ENCODE peak calls at places on chromosomes 11 and 22, in six cellular contexts. One of them, this sample, is unnamed.

GRCh38 chr11:27291302-27291889 is 71.6 kb downstream of the CCDC34 start:
- DNase-seq in HCT116: peak; percentile 15
- DNase-seq in esophagus squamous epithelium: no peak
- DNase-seq in right lobe of liver: no peak
- DNase-seq in stomach: peak; percentile 55
- DNase-seq in body of pancreas: peak; percentile 29
- DNase-seq in this sample: no peak

GRCh38 chr11:27471588-27472397 is 797 bp downstream of the LGR4 start:
- DNase-seq in HCT116: no peak
- DNase-seq in esophagus squamous epithelium: no peak
- DNase-seq in right lobe of liver: peak; percentile 51
- DNase-seq in stomach: peak; percentile 49
- DNase-seq in body of pancreas: peak; percentile 59
- DNase-seq in this sample: peak; percentile 35

GRCh38 chr11:34585870-34586654 is 34.8 kb upstream of the EHF start:
- DNase-seq in HCT116: peak; percentile 56
- DNase-seq in esophagus squamous epithelium: no peak
- DNase-seq in right lobe of liver: no peak
- DNase-seq in stomach: no peak
- DNase-seq in body of pancreas: no peak
- DNase-seq in this sample: peak; percentile 44

GRCh38 chr22:41862530-41863266 is 29.8 kb downstream of the SREBF2 start:
- DNase-seq in HCT116: no peak
- DNase-seq in esophagus squamous epithelium: no peak
- DNase-seq in right lobe of liver: no peak
- DNase-seq in stomach: no peak
- DNase-seq in body of pancreas: no peak
- DNase-seq in this sample: no peak

GRCh38 chr22:36636916-36637315 is 66.6 kb downstream of the CACNG2 start:
- DNase-seq in HCT116: no peak
- DNase-seq in esophagus squamous epithelium: no peak
- DNase-seq in right lobe of liver: no peak
- DNase-seq in stomach: no peak
- DNase-seq in body of pancreas: no peak
- DNase-seq in this sample: no peak

GRCh38 chr11:124798991-124799383 is 1.2 kb downstream of the MSANTD2 start:
- DNase-seq in HCT116: no peak
- DNase-seq in esophagus squamous epithelium: no peak
- DNase-seq in right lobe of liver: no peak
- DNase-seq in stomach: no peak
- DNase-seq in body of pancreas: no peak
- DNase-seq in this sample: no peak

GRCh38 chr11:45264839-45265515 is 21.2 kb downstream of the SYT13 start:
- DNase-seq in HCT116: no peak
- DNase-seq in esophagus squamous epithelium: no peak
- DNase-seq in right lobe of liver: no peak
- DNase-seq in stomach: no peak
- DNase-seq in body of pancreas: no peak
- DNase-seq in this sample: no peak

GRCh38 chr11:95154514-95154913 is 64.9 kb downstream of the ENDOD1 start:
- DNase-seq in HCT116: peak; percentile 41
- DNase-seq in esophagus squamous epithelium: no peak
- DNase-seq in right lobe of liver: no peak
- DNase-seq in stomach: peak; percentile 38
- DNase-seq in body of pancreas: peak; percentile 40
- DNase-seq in this sample: peak; percentile 52

GRCh38 chr11:67572747-67573419 is 10.7 kb upstream of the GSTP1 start:
- DNase-seq in HCT116: peak; percentile 65
- DNase-seq in esophagus squamous epithelium: no peak
- DNase-seq in right lobe of liver: peak; percentile 63
- DNase-seq in stomach: peak; percentile 79
- DNase-seq in body of pancreas: peak; percentile 85
- DNase-seq in this sample: peak; percentile 43

GRCh38 chr11:121810291-121810690 is 305.7 kb downstream of the BLID start:
- DNase-seq in HCT116: no peak
- DNase-seq in esophagus squamous epithelium: no peak
- DNase-seq in right lobe of liver: no peak
- DNase-seq in stomach: no peak
- DNase-seq in body of pancreas: no peak
- DNase-seq in this sample: no peak

GRCh38 chr22:41447435-41448188 is 1.0 kb upstream of the TOB2 start:
- DNase-seq in HCT116: no peak
- DNase-seq in esophagus squamous epithelium: no peak
- DNase-seq in right lobe of liver: peak; percentile 80
- DNase-seq in stomach: peak; percentile 74
- DNase-seq in body of pancreas: peak; percentile 77
- DNase-seq in this sample: peak; percentile 60

GRCh38 chr11:2814751-2815150 is 70.8 kb downstream of the CDKN1C start:
- DNase-seq in HCT116: no peak
- DNase-seq in esophagus squamous epithelium: no peak
- DNase-seq in right lobe of liver: no peak
- DNase-seq in stomach: no peak
- DNase-seq in body of pancreas: no peak
- DNase-seq in this sample: no peak

GRCh38 chr11:83157755-83158473 is 983 bp downstream of the PCF11 start:
- DNase-seq in HCT116: no peak
- DNase-seq in esophagus squamous epithelium: no peak
- DNase-seq in right lobe of liver: peak; percentile 58
- DNase-seq in stomach: peak; percentile 50
- DNase-seq in body of pancreas: peak; percentile 59
- DNase-seq in this sample: peak; percentile 59

GRCh38 chr11:38791346-38791961 is 2193.4 kb upstream of the RAG2 start:
- DNase-seq in HCT116: peak; percentile 8
- DNase-seq in esophagus squamous epithelium: no peak
- DNase-seq in right lobe of liver: no peak
- DNase-seq in stomach: no peak
- DNase-seq in body of pancreas: peak; percentile 48
- DNase-seq in this sample: peak; percentile 42

GRCh38 chr22:41636467-41636866 is 15.4 kb downstream of the XRCC6 start:
- DNase-seq in HCT116: no peak
- DNase-seq in esophagus squamous epithelium: no peak
- DNase-seq in right lobe of liver: peak; percentile 32
- DNase-seq in stomach: no peak
- DNase-seq in body of pancreas: no peak
- DNase-seq in this sample: peak; percentile 6

GRCh38 chr11:111123463-111124398 is 121.8 kb upstream of the POU2AF2 start:
- DNase-seq in HCT116: no peak
- DNase-seq in esophagus squamous epithelium: no peak
- DNase-seq in right lobe of liver: no peak
- DNase-seq in stomach: no peak
- DNase-seq in body of pancreas: no peak
- DNase-seq in this sample: no peak

GRCh38 chr22:20554824-20555223 is 47.4 kb downstream of the MED15 start:
- DNase-seq in HCT116: no peak
- DNase-seq in esophagus squamous epithelium: no peak
- DNase-seq in right lobe of liver: no peak
- DNase-seq in stomach: no peak
- DNase-seq in body of pancreas: no peak
- DNase-seq in this sample: no peak

DNA sequence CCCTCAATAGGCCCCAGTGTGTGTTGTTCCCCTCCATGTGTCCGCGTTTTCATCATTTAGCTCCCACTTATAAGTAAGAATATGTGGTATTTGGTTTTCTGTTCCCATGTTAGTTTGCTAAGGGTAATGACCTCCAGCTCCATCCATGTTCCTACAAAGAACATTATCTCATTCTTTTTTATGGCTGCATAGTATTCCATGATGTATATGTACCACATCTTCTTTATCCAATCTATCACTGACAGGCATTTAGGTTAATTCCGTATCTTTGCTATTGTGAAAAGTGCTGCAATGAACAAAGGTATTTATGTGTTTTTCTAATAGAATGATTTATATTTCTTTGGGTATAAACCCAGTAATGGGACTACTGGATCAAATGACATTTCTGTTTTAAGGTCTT is 42.1 kb downstream of the SLC36A4 start:
- DNase-seq in HCT116: no peak
- DNase-seq in esophagus squamous epithelium: no peak
- DNase-seq in right lobe of liver: no peak
- DNase-seq in stomach: no peak
- DNase-seq in body of pancreas: no peak
- DNase-seq in this sample: no peak
- TF ChIP-seq POLR2A in HCT116: no peak
- TF ChIP-seq POLR2A in esophagus squamous epithelium: no peak
- TF ChIP-seq POLR2A in right lobe of liver: no peak
- TF ChIP-seq POLR2A in stomach: no peak
- TF ChIP-seq POLR2A in body of pancreas: no peak
- TF ChIP-seq POLR2A in this sample: no peak

GRCh38 chr22:30302810-30303138 is 13.5 kb upstream of the CASTOR1 start:
- DNase-seq in HCT116: no peak
- DNase-seq in esophagus squamous epithelium: no peak
- DNase-seq in right lobe of liver: no peak
- DNase-seq in stomach: no peak
- DNase-seq in body of pancreas: no peak
- DNase-seq in this sample: no peak

GRCh38 chr22:30304495-30305244 is 15.4 kb upstream of the CASTOR1 start:
- DNase-seq in HCT116: no peak
- DNase-seq in esophagus squamous epithelium: no peak
- DNase-seq in right lobe of liver: no peak
- DNase-seq in stomach: peak; percentile 79
- DNase-seq in body of pancreas: peak; percentile 55
- DNase-seq in this sample: peak; percentile 62

GRCh38 chr22:30305519-30305905 is 16.2 kb upstream of the CASTOR1 start:
- DNase-seq in HCT116: no peak
- DNase-seq in esophagus squamous epithelium: no peak
- DNase-seq in right lobe of liver: no peak
- DNase-seq in stomach: peak; percentile 62
- DNase-seq in body of pancreas: peak; percentile 51
- DNase-seq in this sample: no peak

GRCh38 chr22:30299322-30299721 is 10.0 kb upstream of the CASTOR1 start:
- DNase-seq in HCT116: no peak
- DNase-seq in esophagus squamous epithelium: no peak
- DNase-seq in right lobe of liver: no peak
- DNase-seq in stomach: no peak
- DNase-seq in body of pancreas: no peak
- DNase-seq in this sample: no peak

DNA sequence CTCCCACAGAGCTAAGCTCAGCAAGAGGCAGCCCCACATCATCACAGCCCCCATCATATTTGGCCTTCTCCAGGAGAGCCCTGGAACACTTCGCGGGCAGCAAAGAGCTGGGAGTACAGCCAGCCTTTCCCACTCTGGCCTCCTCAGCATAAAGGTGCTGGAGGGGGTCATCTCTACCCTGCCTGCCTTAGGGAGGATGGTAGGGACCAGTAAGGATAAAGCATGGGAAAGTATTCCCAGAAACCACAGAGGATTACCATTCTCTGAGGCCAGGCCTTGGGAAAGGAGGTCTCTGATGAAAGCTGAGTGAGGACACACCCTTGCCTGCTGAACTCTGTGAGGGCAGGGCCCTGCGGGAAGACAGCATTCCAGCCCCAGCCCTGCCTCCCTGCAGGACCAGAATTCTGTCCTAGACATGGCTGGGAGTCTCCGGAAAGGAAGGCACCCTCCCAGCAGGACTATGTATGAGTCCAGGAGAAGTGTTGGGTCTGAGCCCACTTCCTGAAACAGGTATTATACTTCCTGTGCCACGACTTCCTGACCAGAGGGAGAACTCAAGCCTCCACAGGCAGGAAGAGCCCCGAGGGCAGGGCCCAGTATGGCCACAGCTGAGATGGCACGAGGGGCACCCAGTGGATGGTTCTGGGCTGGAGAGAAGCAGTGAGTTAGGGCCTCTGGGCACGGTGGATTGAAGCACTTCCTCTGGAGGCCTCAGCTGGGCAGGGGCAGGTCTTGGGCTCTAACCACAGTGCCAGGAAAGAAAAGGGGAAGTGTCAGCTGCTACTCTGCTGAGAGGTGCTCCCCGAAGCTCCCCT is 12.9 kb upstream of the CASTOR1 start:
- DNase-seq in HCT116: no peak
- DNase-seq in esophagus squamous epithelium: no peak
- DNase-seq in right lobe of liver: no peak
- DNase-seq in stomach: peak; percentile 44
- DNase-seq in body of pancreas: no peak
- DNase-seq in this sample: no peak
- H3K4me1 ChIP-seq in HCT116: peaks cover 71% of the 10 kb centered on the region
- H3K4me1 ChIP-seq in esophagus squamous epithelium: peaks cover 85% of the 10 kb centered on the region
- H3K4me1 ChIP-seq in right lobe of liver: no peaks in the 10 kb centered on the region
- H3K4me1 ChIP-seq in stomach: peaks cover 77% of the 10 kb centered on the region
- H3K4me1 ChIP-seq in body of pancreas: peaks cover 66% of the 10 kb centered on the region
- H3K4me1 ChIP-seq in this sample: peaks cover 77% of the 10 kb centered on the region

GRCh38 chr11:88544656-88545280 is 207.2 kb upstream of the CTSC start:
- DNase-seq in HCT116: no peak
- DNase-seq in esophagus squamous epithelium: no peak
- DNase-seq in right lobe of liver: no peak
- DNase-seq in stomach: no peak
- DNase-seq in body of pancreas: no peak
- DNase-seq in this sample: no peak
- TF ChIP-seq CTCF in HCT116: no peak
- TF ChIP-seq CTCF in esophagus squamous epithelium: no peak
- TF ChIP-seq CTCF in right lobe of liver: no peak
- TF ChIP-seq CTCF in stomach: no peak
- TF ChIP-seq CTCF in body of pancreas: no peak
- TF ChIP-seq CTCF in this sample: no peak

GRCh38 chr11:65961267-65962135 is at the start of gene SART1:
- DNase-seq in HCT116: peak; percentile 95
- DNase-seq in esophagus squamous epithelium: peak; percentile 87
- DNase-seq in right lobe of liver: peak; percentile 98
- DNase-seq in stomach: peak; percentile 97
- DNase-seq in body of pancreas: peak; percentile 96
- DNase-seq in this sample: peak; percentile 96
- TF ChIP-seq POLR2A in HCT116: peak; percentile 71
- TF ChIP-seq POLR2A in esophagus squamous epithelium: no peak
- TF ChIP-seq POLR2A in right lobe of liver: peak; percentile 72
- TF ChIP-seq POLR2A in stomach: peak; percentile 4
- TF ChIP-seq POLR2A in body of pancreas: peak; percentile 77
- TF ChIP-seq POLR2A in this sample: peak; percentile 48

DNA sequence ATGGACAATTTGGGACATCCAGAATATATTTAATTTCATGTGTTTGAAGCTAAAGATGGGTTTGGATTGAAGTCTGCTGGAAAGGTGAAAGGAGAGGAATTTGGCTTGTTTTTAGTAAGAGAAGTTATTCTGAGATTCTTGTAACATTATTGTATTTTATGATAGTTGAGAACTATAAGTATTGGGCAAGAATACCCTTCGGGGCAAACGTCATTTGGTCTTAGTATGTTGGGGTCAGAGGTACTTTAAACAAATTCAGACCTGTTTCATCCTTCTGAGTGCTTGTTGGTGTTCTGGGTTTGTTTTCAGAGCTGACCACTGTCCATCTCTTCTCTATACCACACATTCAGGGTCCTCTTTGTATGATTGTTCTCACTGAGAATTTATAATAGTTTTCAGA is 19.5 kb downstream of the PANX1 start:
- DNase-seq in HCT116: no peak
- DNase-seq in esophagus squamous epithelium: no peak
- DNase-seq in right lobe of liver: no peak
- DNase-seq in stomach: no peak
- DNase-seq in body of pancreas: no peak
- DNase-seq in this sample: no peak
- H3K4me1 ChIP-seq in HCT116: peaks cover 30% of the 10 kb centered on the region
- H3K4me1 ChIP-seq in esophagus squamous epithelium: peaks cover 46% of the 10 kb centered on the region
- H3K4me1 ChIP-seq in right lobe of liver: peaks cover 2% of the 10 kb centered on the region
- H3K4me1 ChIP-seq in stomach: peaks cover 34% of the 10 kb centered on the region
- H3K4me1 ChIP-seq in body of pancreas: peaks cover 51% of the 10 kb centered on the region
- H3K4me1 ChIP-seq in this sample: peaks cover 3% of the 10 kb centered on the region

GRCh38 chr11:16603245-16603644 is 135.2 kb upstream of the C11orf58 start:
- DNase-seq in HCT116: no peak
- DNase-seq in esophagus squamous epithelium: no peak
- DNase-seq in right lobe of liver: no peak
- DNase-seq in stomach: no peak
- DNase-seq in body of pancreas: peak; percentile 16
- DNase-seq in this sample: no peak
- TF ChIP-seq CTCF in HCT116: no peak
- TF ChIP-seq CTCF in esophagus squamous epithelium: no peak
- TF ChIP-seq CTCF in right lobe of liver: no peak
- TF ChIP-seq CTCF in stomach: no peak
- TF ChIP-seq CTCF in body of pancreas: no peak
- TF ChIP-seq CTCF in this sample: no peak

This sample was measured in prostate gland.